ENCODE peak calls at places on chromosome 2, in ten cellular contexts. R is dorsolateral prefrontal cortex, H is ovary, T is natural killer cell, W is AG04450, U is H9, Q is fibroblast of mammary gland, B is lower leg skin, O is brain microvascular endothelial cell, N is NB4. M is an unnamed sample.

GRCh38 chr2:9400268-9401058 is 22.9 kb downstream of the ITGB1BP1 start:
- DNase-seq in R (no peak), H (no peak), T (no peak), W (no peak), U (no peak), Q (no peak), B (no peak), O (no peak), N (no peak), M (no peak)

GRCh38 chr2:25405871-25406270 is 64.1 kb upstream of the DNMT3A start:
- DNase-seq in R (no peak), H (no peak), T (no peak), W (no peak), U (no peak), Q (no peak), B (no peak), O (no peak), N (no peak), M (no peak)

GRCh38 chr2:71806432-71806831 is 341.2 kb downstream of the CYP26B1 start:
- DNase-seq in R (no peak), H (no peak), T (no peak), W (no peak), U (peak; percentile 10), Q (no peak), B (no peak), O (no peak), N (no peak), M (no peak)

GRCh38 chr2:240377366-240377765 is 58.1 kb upstream of the GPC1 start:
- DNase-seq in R (no peak), H (no peak), T (no peak), W (no peak), U (no peak), Q (no peak), B (no peak), O (no peak), N (no peak), M (no peak)

GRCh38 chr2:237269121-237269875 is 144.7 kb downstream of the COL6A3 start:
- DNase-seq in R (no peak), H (peak; percentile 16), T (no peak), W (no peak), U (no peak), Q (peak; percentile 44), B (no peak), O (no peak), N (no peak), M (no peak)

GRCh38 chr2:136764397-136765255 is 719 bp upstream of the THSD7B start:
- DNase-seq in R (no peak), H (no peak), T (no peak), W (no peak), U (peak; percentile 79), Q (no peak), B (no peak), O (no peak), N (no peak), M (no peak)

GRCh38 chr2:39435974-39436591 is 1.0 kb downstream of the MAP4K3 start:
- DNase-seq in R (no peak), H (no peak), T (no peak), W (no peak), U (peak; percentile 41), Q (peak; percentile 81), B (peak; percentile 40), O (no peak), N (no peak), M (no peak)

GRCh38 chr2:231662811-231663457 is 45.4 kb upstream of the PTMA start:
- DNase-seq in R (no peak), H (peak; percentile 32), T (no peak), W (no peak), U (no peak), Q (no peak), B (no peak), O (no peak), N (no peak), M (no peak)

GRCh38 chr2:230757476-230757875 is 44.8 kb downstream of the CAB39 start:
- DNase-seq in R (no peak), H (no peak), T (no peak), W (no peak), U (no peak), Q (no peak), B (no peak), O (peak; percentile 85), N (no peak), M (no peak)

GRCh38 chr2:207226243-207226642 is 60.5 kb upstream of the KLF7 start:
- DNase-seq in R (no peak), H (no peak), T (no peak), W (no peak), U (no peak), Q (no peak), B (no peak), O (no peak), N (no peak), M (no peak)

GRCh38 chr2:218406949-218407703 is 7.5 kb downstream of the CTDSP1 start:
- DNase-seq in R (peak; percentile 76), H (peak; percentile 78), T (peak; percentile 61), W (no peak), U (peak; percentile 51), Q (peak; percentile 77), B (peak; percentile 74), O (peak; percentile 27), N (peak; percentile 83), M (no peak)

GRCh38 chr2:23697256-23697655 is 229.7 kb downstream of the ATAD2B start:
- DNase-seq in R (no peak), H (no peak), T (no peak), W (no peak), U (no peak), Q (no peak), B (no peak), O (no peak), N (no peak), M (no peak)

GRCh38 chr2:190763901-190764514 is 115.1 kb downstream of the NAB1 start:
- DNase-seq in R (no peak), H (no peak), T (no peak), W (no peak), U (no peak), Q (peak; percentile 51), B (no peak), O (peak; percentile 4), N (no peak), M (no peak)

GRCh38 chr2:119659601-119660342 is 19.2 kb upstream of the TMEM177 start:
- DNase-seq in R (no peak), H (peak; percentile 18), T (no peak), W (no peak), U (peak; percentile 50), Q (peak; percentile 54), B (no peak), O (peak; percentile 40), N (peak; percentile 66), M (no peak)

GRCh38 chr2:196594158-196594557 is 45.4 kb upstream of the CCDC150 start:
- DNase-seq in R (peak; percentile 77), H (no peak), T (no peak), W (no peak), U (no peak), Q (no peak), B (no peak), O (no peak), N (no peak), M (no peak)

GRCh38 chr2:64186698-64187605 is 42.7 kb upstream of the PELI1 start:
- DNase-seq in R (no peak), H (no peak), T (no peak), W (no peak), U (no peak), Q (peak; percentile 35), B (no peak), O (no peak), N (peak; percentile 64), M (no peak)

GRCh38 chr2:166127217-166128155 is at the start of gene SCN1A:
- DNase-seq in R (no peak), H (no peak), T (no peak), W (peak; percentile 7), U (no peak), Q (peak; percentile 63), B (no peak), O (no peak), N (peak; percentile 48), M (no peak)

GRCh38 chr2:163155279-163155883 is 316.8 kb upstream of the KCNH7 start:
- DNase-seq in R (no peak), H (no peak), T (no peak), W (no peak), U (no peak), Q (peak; percentile 48), B (no peak), O (no peak), N (peak; percentile 52), M (no peak)

GRCh38 chr2:236445678-236446077 is 123.9 kb upstream of the ACKR3 start:
- DNase-seq in R (no peak), H (no peak), T (no peak), W (no peak), U (no peak), Q (no peak), B (no peak), O (no peak), N (no peak), M (no peak)

GRCh38 chr2:200352631-200353030 is 46.1 kb downstream of the SPATS2L start:
- DNase-seq in R (no peak), H (no peak), T (no peak), W (no peak), U (no peak), Q (peak; percentile 31), B (no peak), O (peak; percentile 74), N (no peak), M (no peak)

GRCh38 chr2:19536136-19536535 is 177.7 kb upstream of the OSR1 start:
- DNase-seq in R (no peak), H (no peak), T (no peak), W (no peak), U (no peak), Q (peak; percentile 64), B (no peak), O (no peak), N (peak; percentile 37), M (no peak)

GRCh38 chr2:188477564-188478086 is 186.0 kb downstream of the GULP1 start:
- DNase-seq in R (no peak), H (no peak), T (no peak), W (no peak), U (no peak), Q (no peak), B (no peak), O (no peak), N (no peak), M (no peak)
- TF ChIP-seq CTCF in R (no peak), H (no peak), T (no peak), W (no peak), U (no peak), Q (no peak), B (no peak), O (no peak), N (no peak), M (no peak)

GRCh38 chr2:174888646-174889271 is 116.4 kb downstream of the CHN1 start:
- DNase-seq in R (no peak), H (no peak), T (no peak), W (no peak), U (no peak), Q (no peak), B (no peak), O (peak; percentile 4), N (no peak), M (no peak)
- TF ChIP-seq CTCF in R (no peak), H (no peak), T (no peak), W (peak; percentile 31), U (peak; percentile 38), Q (no peak), B (no peak), O (peak; percentile 38), N (no peak), M (no peak)

GRCh38 chr2:67234443-67234842 is 162.7 kb upstream of the ETAA1 start:
- DNase-seq in R (no peak), H (no peak), T (no peak), W (no peak), U (peak; percentile 36), Q (peak; percentile 64), B (no peak), O (peak; percentile 34), N (peak; percentile 34), M (no peak)
- TF ChIP-seq CTCF in R (no peak), H (no peak), T (no peak), W (peak; percentile 71), U (peak; percentile 69), Q (peak; percentile 76), B (no peak), O (peak; percentile 74), N (peak; percentile 26), M (no peak)

GRCh38 chr2:233470007-233470687 is 96.4 kb downstream of the USP40 start:
- DNase-seq in R (peak; percentile 85), H (peak; percentile 74), T (peak; percentile 11), W (no peak), U (no peak), Q (no peak), B (no peak), O (peak; percentile 27), N (no peak), M (peak; percentile 1)
- TF ChIP-seq CTCF in R (no peak), H (no peak), T (no peak), W (no peak), U (no peak), Q (no peak), B (no peak), O (no peak), N (no peak), M (no peak)

M was measured in activated B cell treated with CpG ODN at 0.5 μM for 24 hours.